ENCODE peak calls at places on chromosomes 13 and 19, in nine cellular contexts. N, E, R, Z, X, C, Q, S and M are unnamed samples.
A peak's percentile ranks its signal among the peaks of the same experiment; 100 is the strongest.

GRCh38 chr19:42325896-42326771 is 699 bp downstream of the MEGF8 start:
- DNase-seq in N (no peak), E (no peak), R (no peak), Z (no peak), X (no peak), C (no peak), Q (no peak), S (peak; percentile 60), M (peak; percentile 12)

GRCh38 chr19:48006762-48007161 is 12.3 kb downstream of the ELSPBP1 start:
- DNase-seq in N (no peak), E (no peak), R (no peak), Z (peak; percentile 74), X (peak; percentile 1), C (no peak), Q (no peak), S (no peak), M (no peak)

GRCh38 chr19:1616875-1617274 is 11.6 kb upstream of the UQCR11 start:
- DNase-seq in N (no peak), E (no peak), R (no peak), Z (no peak), X (no peak), C (no peak), Q (no peak), S (no peak), M (no peak)

GRCh38 chr19:10864538-10864899 is 6.8 kb upstream of the CARM1 start:
- DNase-seq in N (peak; percentile 69), E (peak; percentile 59), R (peak; percentile 73), Z (peak; percentile 65), X (peak; percentile 72), C (peak; percentile 64), Q (peak; percentile 31), S (peak; percentile 95), M (peak; percentile 81)

GRCh38 chr13:42981317-42981716 is 10.7 kb downstream of the EPSTI1 start:
- DNase-seq in N (no peak), E (no peak), R (no peak), Z (no peak), X (no peak), C (no peak), Q (no peak), S (no peak), M (no peak)

GRCh38 chr13:27137759-27138158 is 33.9 kb downstream of the USP12 start:
- DNase-seq in N (no peak), E (no peak), R (no peak), Z (no peak), X (no peak), C (no peak), Q (no peak), S (peak; percentile 66), M (no peak)

GRCh38 chr19:1422360-1422759 is 15.0 kb downstream of the DAZAP1 start:
- DNase-seq in N (no peak), E (no peak), R (no peak), Z (no peak), X (no peak), C (no peak), Q (no peak), S (no peak), M (no peak)

GRCh38 chr13:95924389-95924994 is 128.7 kb downstream of the UGGT2 start:
- DNase-seq in N (no peak), E (peak; percentile 58), R (no peak), Z (peak; percentile 61), X (no peak), C (no peak), Q (no peak), S (no peak), M (no peak)

GRCh38 chr13:109096101-109096500 is 466.7 kb downstream of the MYO16 start:
- DNase-seq in N (no peak), E (no peak), R (no peak), Z (no peak), X (no peak), C (no peak), Q (no peak), S (no peak), M (no peak)

GRCh38 chr19:54577334-54577733 is 3.7 kb downstream of the LILRA2 start:
- DNase-seq in N (no peak), E (no peak), R (no peak), Z (no peak), X (no peak), C (no peak), Q (no peak), S (no peak), M (no peak)

GRCh38 chr13:26707122-26708006 is 53.2 kb downstream of the GPR12 start:
- DNase-seq in N (peak; percentile 50), E (peak; percentile 9), R (no peak), Z (peak; percentile 51), X (peak; percentile 33), C (peak; percentile 59), Q (peak; percentile 91), S (no peak), M (peak; percentile 14)

GRCh38 chr19:42317535-42317934 is 4.4 kb downstream of the TMEM145 start:
- DNase-seq in N (no peak), E (no peak), R (no peak), Z (no peak), X (no peak), C (no peak), Q (no peak), S (peak; percentile 28), M (no peak)

GRCh38 chr13:73369095-73369494 is 310.3 kb downstream of the KLF5 start:
- DNase-seq in N (no peak), E (no peak), R (no peak), Z (no peak), X (no peak), C (no peak), Q (no peak), S (no peak), M (no peak)

GRCh38 chr13:45119469-45119989 is 781 bp upstream of the GTF2F2 start:
- DNase-seq in N (no peak), E (no peak), R (peak; percentile 31), Z (no peak), X (no peak), C (peak; percentile 58), Q (peak; percentile 26), S (no peak), M (no peak)

GRCh38 chr13:25170554-25171107 is 1.5 kb downstream of the AMER2 start:
- DNase-seq in N (no peak), E (no peak), R (no peak), Z (no peak), X (no peak), C (peak; percentile 86), Q (peak; percentile 60), S (no peak), M (no peak)

GRCh38 chr13:104111031-104111430 is 1044.8 kb upstream of the SLC10A2 start:
- DNase-seq in N (no peak), E (no peak), R (no peak), Z (no peak), X (no peak), C (no peak), Q (no peak), S (no peak), M (no peak)

GRCh38 chr19:19409235-19410030 is 4.0 kb downstream of the GATAD2A start:
- DNase-seq in N (no peak), E (no peak), R (no peak), Z (no peak), X (no peak), C (no peak), Q (no peak), S (no peak), M (no peak)